ENCODE peak calls at places on chromosomes 16 and 17, in five cellular contexts. One of them, this sample, is unnamed. For H3K9me3, the result is how much of the 10 kb centered on the place peaks cover.

GRCh38 chr16:50741225-50741807 is 570 bp upstream of the CYLD start:
- DNase-seq in A549: peak
- DNase-seq in fibroblast of lung: no peak
- DNase-seq in mucosa of descending colon: peak
- DNase-seq in suprapubic skin: peak
- DNase-seq in this sample: no peak

GRCh38 chr17:74852237-74853047 is 7.2 kb downstream of the GRIN2C start:
- DNase-seq in suprapubic skin: no peak
- DNase-seq in A549: no peak
- DNase-seq in mucosa of descending colon: no peak
- DNase-seq in fibroblast of lung: peak
- DNase-seq in this sample: peak

GRCh38 chr16:66774981-66775380 is 23.6 kb upstream of the DYNC1LI2 start:
- DNase-seq in suprapubic skin: no peak
- DNase-seq in fibroblast of lung: no peak
- DNase-seq in mucosa of descending colon: no peak
- DNase-seq in A549: no peak
- DNase-seq in this sample: no peak

GRCh38 chr16:57563761-57564160 is 21.3 kb downstream of the ADGRG5 start:
- DNase-seq in A549: no peak
- DNase-seq in mucosa of descending colon: no peak
- DNase-seq in suprapubic skin: no peak
- DNase-seq in fibroblast of lung: no peak
- DNase-seq in this sample: no peak

GRCh38 chr17:32491371-32492280 is 4.8 kb downstream of the CDK5R1 start:
- DNase-seq in A549: no peak
- DNase-seq in fibroblast of lung: no peak
- DNase-seq in mucosa of descending colon: peak
- DNase-seq in suprapubic skin: peak
- DNase-seq in this sample: peak

GRCh38 chr16:83704656-83705055 is 103.1 kb upstream of the HSBP1 start:
- DNase-seq in fibroblast of lung: peak
- DNase-seq in A549: no peak
- DNase-seq in mucosa of descending colon: no peak
- DNase-seq in suprapubic skin: no peak
- DNase-seq in this sample: no peak

GRCh38 chr16:52446076-52446475 is 100.9 kb downstream of the TOX3 start:
- DNase-seq in fibroblast of lung: peak
- DNase-seq in A549: no peak
- DNase-seq in mucosa of descending colon: no peak
- DNase-seq in suprapubic skin: no peak
- DNase-seq in this sample: no peak

GRCh38 chr17:8189041-8189710 is 804 bp downstream of the BORCS6 start:
- DNase-seq in mucosa of descending colon: peak
- DNase-seq in fibroblast of lung: peak
- DNase-seq in A549: no peak
- DNase-seq in suprapubic skin: peak
- DNase-seq in this sample: peak

GRCh38 chr17:45320931-45321461 is 4.2 kb upstream of the MAP3K14 start:
- DNase-seq in A549: peak
- DNase-seq in mucosa of descending colon: peak
- DNase-seq in fibroblast of lung: peak
- DNase-seq in suprapubic skin: no peak
- DNase-seq in this sample: peak

DNA sequence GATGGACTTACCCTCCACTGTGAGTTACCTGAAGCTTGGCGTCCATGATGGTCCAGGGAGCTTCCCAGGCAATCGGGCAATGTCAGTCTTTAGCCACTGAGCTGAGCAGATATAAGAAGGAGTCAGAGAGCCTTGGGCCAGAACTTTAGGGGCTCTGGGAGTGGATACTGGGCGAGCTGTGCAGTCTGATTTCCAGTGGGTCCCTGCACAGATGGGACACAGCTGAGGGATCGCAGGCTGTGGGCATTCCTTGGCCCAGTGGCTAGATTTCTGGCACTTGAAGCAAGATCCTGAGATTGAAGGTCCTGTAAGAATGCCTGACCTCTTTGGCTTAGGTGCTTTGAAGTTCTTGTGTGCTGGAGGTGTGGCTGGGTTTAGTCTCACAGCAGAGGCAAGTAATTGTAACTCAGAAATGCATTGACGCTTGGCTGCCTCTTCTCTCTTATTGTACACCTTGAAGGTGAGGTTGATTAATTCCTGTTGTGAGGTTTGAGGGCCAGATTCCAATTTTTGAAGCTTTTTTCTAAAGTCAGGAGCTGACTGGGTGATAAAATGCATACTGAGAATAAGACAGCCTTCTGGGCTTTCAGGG is 2283.8 kb downstream of the TP53TG3F start:
- DNase-seq in suprapubic skin: no peak
- DNase-seq in A549: no peak
- DNase-seq in mucosa of descending colon: no peak
- DNase-seq in fibroblast of lung: no peak
- DNase-seq in this sample: no peak
- H3K9me3 ChIP-seq in suprapubic skin: under half
- H3K9me3 ChIP-seq in A549: under half
- H3K9me3 ChIP-seq in mucosa of descending colon: half or more
- H3K9me3 ChIP-seq in fibroblast of lung: under half
- H3K9me3 ChIP-seq in this sample: under half

DNA sequence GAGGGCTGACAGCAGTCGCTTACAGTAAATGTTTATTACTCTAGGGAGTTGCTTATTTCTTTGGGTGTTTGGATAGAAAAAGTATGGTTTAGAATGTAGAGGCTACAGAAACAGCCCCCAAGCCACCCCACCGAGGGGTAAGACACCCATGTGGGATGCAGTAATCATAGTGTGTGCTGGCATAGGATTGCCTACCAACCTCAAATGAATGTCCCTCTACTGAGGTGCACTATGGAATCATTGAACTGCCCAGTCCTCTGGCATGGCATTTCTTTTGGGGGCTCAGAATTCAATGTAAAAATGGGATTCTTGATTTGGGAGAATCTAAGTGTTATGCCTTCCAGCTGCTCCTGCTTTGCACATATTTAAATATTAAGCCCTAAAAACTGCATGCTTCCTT is 46.8 kb downstream of the ZNF267 start:
- DNase-seq in suprapubic skin: no peak
- DNase-seq in mucosa of descending colon: no peak
- DNase-seq in fibroblast of lung: no peak
- DNase-seq in A549: no peak
- DNase-seq in this sample: no peak
- H3K9me3 ChIP-seq in suprapubic skin: half or more
- H3K9me3 ChIP-seq in mucosa of descending colon: half or more
- H3K9me3 ChIP-seq in fibroblast of lung: under half
- H3K9me3 ChIP-seq in A549: half or more
- H3K9me3 ChIP-seq in this sample: under half

GRCh38 chr17:52756739-52757138 is 598.2 kb upstream of the CA10 start:
- DNase-seq in mucosa of descending colon: no peak
- DNase-seq in fibroblast of lung: no peak
- DNase-seq in suprapubic skin: no peak
- DNase-seq in A549: no peak
- DNase-seq in this sample: no peak
- H3K9me3 ChIP-seq in mucosa of descending colon: under half
- H3K9me3 ChIP-seq in fibroblast of lung: under half
- H3K9me3 ChIP-seq in suprapubic skin: under half
- H3K9me3 ChIP-seq in A549: under half
- H3K9me3 ChIP-seq in this sample: under half

DNA sequence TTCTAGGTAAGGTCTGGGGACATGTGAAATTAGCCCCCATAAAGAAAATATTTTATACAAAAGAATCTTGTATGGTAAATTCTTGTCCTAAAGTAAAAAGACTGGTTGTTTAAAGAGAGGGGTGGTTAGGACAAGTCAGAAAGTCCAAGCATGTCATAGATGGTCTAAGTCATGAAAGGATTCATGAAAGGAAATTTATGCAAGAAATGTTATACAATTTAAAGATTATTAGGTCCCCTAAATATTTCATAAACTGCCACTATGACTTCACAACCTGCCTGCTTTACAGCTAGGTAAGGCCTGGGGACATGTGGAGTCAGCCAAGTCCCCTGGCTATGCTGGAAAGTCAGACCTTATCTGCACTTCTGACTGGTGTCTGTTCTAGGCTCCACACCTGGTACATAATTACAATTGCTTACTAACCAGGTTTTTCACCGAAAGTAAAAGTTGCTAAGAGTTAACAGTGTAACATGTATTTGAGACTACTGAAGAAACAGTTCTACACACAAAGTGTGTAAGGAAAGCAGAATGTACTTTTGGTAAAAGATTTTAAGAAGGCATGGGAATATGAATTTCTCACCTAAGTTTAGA is 17.0 kb downstream of the N4BP1 start:
- DNase-seq in suprapubic skin: no peak
- DNase-seq in fibroblast of lung: no peak
- DNase-seq in A549: peak
- DNase-seq in mucosa of descending colon: no peak
- DNase-seq in this sample: no peak
- H3K9me3 ChIP-seq in suprapubic skin: under half
- H3K9me3 ChIP-seq in fibroblast of lung: under half
- H3K9me3 ChIP-seq in A549: under half
- H3K9me3 ChIP-seq in mucosa of descending colon: under half
- H3K9me3 ChIP-seq in this sample: under half

GRCh38 chr17:22251493-22251892 is 559.2 kb downstream of the KCNJ18 start:
- DNase-seq in fibroblast of lung: no peak
- DNase-seq in A549: no peak
- DNase-seq in mucosa of descending colon: no peak
- DNase-seq in suprapubic skin: no peak
- DNase-seq in this sample: no peak

GRCh38 chr17:22253007-22253406 is 560.7 kb downstream of the KCNJ18 start:
- DNase-seq in suprapubic skin: no peak
- DNase-seq in fibroblast of lung: no peak
- DNase-seq in A549: no peak
- DNase-seq in mucosa of descending colon: no peak
- DNase-seq in this sample: no peak
- H3K9me3 ChIP-seq in suprapubic skin: under half
- H3K9me3 ChIP-seq in fibroblast of lung: under half
- H3K9me3 ChIP-seq in A549: under half
- H3K9me3 ChIP-seq in mucosa of descending colon: half or more
- H3K9me3 ChIP-seq in this sample: under half

DNA sequence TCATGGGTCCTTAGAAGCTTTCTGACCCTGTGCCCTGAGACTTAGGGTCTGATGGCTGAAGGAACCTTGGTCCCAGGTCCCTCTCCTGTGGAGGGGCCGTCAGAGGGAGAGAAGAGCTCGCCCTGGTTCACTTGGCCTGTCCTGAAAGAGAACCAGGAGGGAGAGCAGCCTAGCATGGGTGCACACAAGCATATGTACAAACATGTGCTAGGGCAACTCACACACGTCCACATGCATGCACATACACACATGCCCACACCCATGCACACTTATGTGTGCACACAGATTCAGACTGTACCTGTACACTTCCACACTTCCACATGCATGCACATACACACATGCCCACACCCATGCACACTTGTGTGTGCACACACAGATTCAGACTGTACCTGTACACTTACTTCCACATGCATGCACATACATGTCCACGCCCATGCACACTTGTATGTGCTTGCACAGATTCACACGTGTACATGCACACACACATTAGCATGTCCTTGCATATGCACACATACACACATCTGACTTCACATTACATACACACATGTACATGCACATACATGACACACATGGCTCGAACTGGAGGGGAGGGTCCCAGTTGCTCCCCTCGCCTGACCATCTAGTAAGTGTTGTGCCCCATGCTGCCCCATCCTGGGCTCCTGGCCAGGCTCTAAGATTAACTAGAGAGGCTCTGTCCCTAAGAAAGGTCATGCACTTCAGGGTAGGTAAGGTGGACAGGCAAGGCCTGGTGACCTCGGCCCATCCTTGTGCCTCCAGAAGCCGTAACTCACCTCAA is 122.0 kb downstream of the METRNL start:
- DNase-seq in A549: no peak
- DNase-seq in suprapubic skin: peak
- DNase-seq in fibroblast of lung: no peak
- DNase-seq in mucosa of descending colon: no peak
- DNase-seq in this sample: peak
- H3K9me3 ChIP-seq in A549: under half
- H3K9me3 ChIP-seq in suprapubic skin: under half
- H3K9me3 ChIP-seq in fibroblast of lung: under half
- H3K9me3 ChIP-seq in mucosa of descending colon: under half
- H3K9me3 ChIP-seq in this sample: under half

GRCh38 chr17:22303096-22303495 is 610.8 kb downstream of the KCNJ18 start:
- DNase-seq in mucosa of descending colon: no peak
- DNase-seq in fibroblast of lung: no peak
- DNase-seq in suprapubic skin: no peak
- DNase-seq in A549: no peak
- DNase-seq in this sample: no peak

GRCh38 chr17:22303865-22304264 is 611.5 kb downstream of the KCNJ18 start:
- DNase-seq in fibroblast of lung: no peak
- DNase-seq in A549: no peak
- DNase-seq in mucosa of descending colon: no peak
- DNase-seq in suprapubic skin: no peak
- DNase-seq in this sample: no peak

GRCh38 chr17:22300731-22301352 is 608.5 kb downstream of the KCNJ18 start:
- DNase-seq in mucosa of descending colon: no peak
- DNase-seq in suprapubic skin: no peak
- DNase-seq in fibroblast of lung: no peak
- DNase-seq in A549: no peak
- DNase-seq in this sample: no peak

GRCh38 chr17:22301353-22301745 is 609.0 kb downstream of the KCNJ18 start:
- DNase-seq in mucosa of descending colon: no peak
- DNase-seq in A549: no peak
- DNase-seq in suprapubic skin: no peak
- DNase-seq in fibroblast of lung: no peak
- DNase-seq in this sample: no peak

GRCh38 chr17:22300177-22300576 is 607.9 kb downstream of the KCNJ18 start:
- DNase-seq in mucosa of descending colon: no peak
- DNase-seq in suprapubic skin: no peak
- DNase-seq in fibroblast of lung: no peak
- DNase-seq in A549: no peak
- DNase-seq in this sample: no peak
- H3K9me3 ChIP-seq in mucosa of descending colon: half or more
- H3K9me3 ChIP-seq in suprapubic skin: under half
- H3K9me3 ChIP-seq in fibroblast of lung: under half
- H3K9me3 ChIP-seq in A549: under half
- H3K9me3 ChIP-seq in this sample: under half

GRCh38 chr17:53950207-53950857 is 127.6 kb downstream of the KIF2B start:
- DNase-seq in suprapubic skin: no peak
- DNase-seq in A549: peak
- DNase-seq in fibroblast of lung: no peak
- DNase-seq in mucosa of descending colon: no peak
- DNase-seq in this sample: no peak
- H3K9me3 ChIP-seq in suprapubic skin: under half
- H3K9me3 ChIP-seq in A549: under half
- H3K9me3 ChIP-seq in fibroblast of lung: under half
- H3K9me3 ChIP-seq in mucosa of descending colon: under half
- H3K9me3 ChIP-seq in this sample: under half

GRCh38 chr17:52384695-52385094 is 226.2 kb upstream of the CA10 start:
- DNase-seq in suprapubic skin: no peak
- DNase-seq in fibroblast of lung: no peak
- DNase-seq in A549: no peak
- DNase-seq in mucosa of descending colon: no peak
- DNase-seq in this sample: no peak
- H3K9me3 ChIP-seq in suprapubic skin: under half
- H3K9me3 ChIP-seq in fibroblast of lung: under half
- H3K9me3 ChIP-seq in A549: under half
- H3K9me3 ChIP-seq in mucosa of descending colon: under half
- H3K9me3 ChIP-seq in this sample: under half

This sample was measured in kidney.